ENCODE peak calls at places on chromosomes 11 and 22, in five cellular contexts. C is neuronal stem cell, F is tibial nerve, U is cardiac muscle cell, V is aorta. I is an unnamed sample.

GRCh38 chr11:103471546-103471945 is 362.3 kb downstream of the DYNC2H1 start:
- DNase-seq in U (no peak), C (no peak), V (no peak), F (no peak), I (no peak)

GRCh38 chr22:23180893-23181762 is 819 bp downstream of the BCR start:
- DNase-seq in U (no peak), C (no peak), F (no peak), V (peak; percentile 83), I (peak; percentile 59)

GRCh38 chr11:75554258-75555022 is 7.6 kb upstream of the SERPINH1 start:
- DNase-seq in V (peak; percentile 97), U (peak; percentile 100), F (peak; percentile 66), C (peak; percentile 55), I (no peak)

GRCh38 chr11:14942735-14943134 is 29.4 kb downstream of the CALCA start:
- DNase-seq in V (no peak), U (no peak), F (no peak), C (no peak), I (no peak)

GRCh38 chr22:40326905-40327735 is 19.2 kb upstream of the ADSL start:
- DNase-seq in F (no peak), C (peak; percentile 29), U (peak; percentile 20), V (no peak), I (no peak)

GRCh38 chr11:111206472-111206871 is 39.1 kb upstream of the POU2AF2 start:
- DNase-seq in U (peak; percentile 64), C (no peak), F (no peak), V (no peak), I (no peak)

GRCh38 chr22:20882855-20883254 is 24.0 kb downstream of the SNAP29 start:
- DNase-seq in C (no peak), U (no peak), V (no peak), F (no peak), I (no peak)

GRCh38 chr11:116176484-116177005 is 596.2 kb downstream of the BUD13 start:
- DNase-seq in F (no peak), C (no peak), V (no peak), U (no peak), I (no peak)

GRCh38 chr11:65625628-65626342 is 10.2 kb downstream of the PCNX3 start:
- DNase-seq in C (no peak), V (no peak), F (no peak), U (peak; percentile 50), I (peak; percentile 64)

GRCh38 chr11:65504671-65505433 is 6.0 kb downstream of the MALAT1 start:
- DNase-seq in C (no peak), U (peak; percentile 68), F (no peak), V (peak; percentile 6), I (peak; percentile 34)

GRCh38 chr22:28669388-28669787 is 10.3 kb downstream of the TTC28 start:
- DNase-seq in F (no peak), C (no peak), U (no peak), V (no peak), I (no peak)

GRCh38 chr11:110032957-110033570 is 60.1 kb upstream of the ZC3H12C start:
- DNase-seq in F (no peak), U (no peak), V (no peak), C (no peak), I (no peak)

GRCh38 chr11:76808158-76808557 is 25.0 kb downstream of the TSKU start:
- DNase-seq in C (no peak), F (no peak), U (no peak), V (no peak), I (no peak)

GRCh38 chr11:62804310-62805043 is 763 bp downstream of the NXF1 start:
- DNase-seq in C (no peak), V (no peak), F (no peak), U (peak; percentile 58), I (no peak)

GRCh38 chr11:117908261-117908895 is 20.8 kb downstream of the TMPRSS13 start:
- DNase-seq in U (no peak), F (no peak), C (no peak), V (no peak), I (no peak)

GRCh38 chr11:104573431-104573830 is 324.8 kb downstream of the CASP12 start:
- DNase-seq in C (no peak), F (no peak), V (no peak), U (peak; percentile 21), I (no peak)

GRCh38 chr11:108873305-108873704 is 208.4 kb downstream of the DDX10 start:
- DNase-seq in U (peak; percentile 55), C (no peak), F (no peak), V (no peak), I (no peak)

GRCh38 chr11:64801591-64802369 is 1.2 kb downstream of the MAP4K2 start:
- DNase-seq in V (no peak), C (no peak), U (no peak), F (no peak), I (peak; percentile 34)

GRCh38 chr11:100629671-100630070 is 57.4 kb upstream of the ARHGAP42 start:
- DNase-seq in F (no peak), U (no peak), V (no peak), C (no peak), I (no peak)

GRCh38 chr11:36352919-36353318 is 56.8 kb downstream of the PRR5L start:
- DNase-seq in V (no peak), F (no peak), C (no peak), U (no peak), I (peak; percentile 34)

GRCh38 chr11:89456681-89457080 is 34.5 kb downstream of the NOX4 start:
- DNase-seq in F (no peak), V (no peak), U (no peak), C (no peak), I (no peak)

GRCh38 chr22:50602338-50602700 is 1.7 kb downstream of the MAPK8IP2 start:
- DNase-seq in C (no peak), V (no peak), F (no peak), U (no peak), I (no peak)

GRCh38 chr11:65863889-65864757 is 3.9 kb downstream of the MUS81 start:
- DNase-seq in C (no peak), F (no peak), U (no peak), V (peak; percentile 68), I (no peak)

GRCh38 chr11:58647141-58647699 is 24.8 kb downstream of the CNTF start:
- DNase-seq in F (no peak), V (no peak), U (no peak), C (no peak), I (no peak)

GRCh38 chr22:42179616-42180015 is 49.0 kb upstream of the CYP2D6 start:
- DNase-seq in C (no peak), V (no peak), F (no peak), U (peak; percentile 73), I (no peak)

GRCh38 chr11:123194308-123195181 is 503 bp downstream of the CLMP start:
- DNase-seq in U (peak; percentile 45), C (peak; percentile 33), V (peak; percentile 81), F (no peak), I (no peak)

GRCh38 chr11:100774859-100775258 is 87.8 kb downstream of the ARHGAP42 start:
- DNase-seq in V (no peak), F (no peak), U (no peak), C (no peak), I (no peak)

DNA sequence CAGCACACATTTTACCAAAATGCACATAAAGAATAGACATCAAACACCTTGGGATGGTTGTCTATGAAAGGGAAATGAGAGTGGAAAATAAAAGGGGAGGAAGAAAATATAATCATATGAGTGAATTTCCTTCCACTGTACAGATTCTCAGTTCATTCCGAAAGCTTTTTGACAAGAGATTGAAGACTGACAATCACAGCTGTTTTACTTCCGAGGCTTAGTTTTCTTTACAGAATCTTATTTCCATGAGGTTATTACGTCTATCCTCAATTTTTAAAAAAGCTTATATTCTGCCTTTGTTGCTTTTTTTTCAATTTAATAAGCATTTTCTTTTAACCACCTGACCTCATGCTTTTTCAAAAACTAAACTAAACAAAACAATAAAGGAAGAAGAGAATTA is 12.8 kb upstream of the NNMT start:
- DNase-seq in F (no peak), U (no peak), V (no peak), C (no peak), I (no peak)
- H3K4me1 ChIP-seq in F (peaks cover 7% of the 10 kb centered on the region), U (no peaks in the 10 kb centered on the region), V (no peaks in the 10 kb centered on the region), C (peaks cover 12% of the 10 kb centered on the region), I (no peaks in the 10 kb centered on the region)

DNA sequence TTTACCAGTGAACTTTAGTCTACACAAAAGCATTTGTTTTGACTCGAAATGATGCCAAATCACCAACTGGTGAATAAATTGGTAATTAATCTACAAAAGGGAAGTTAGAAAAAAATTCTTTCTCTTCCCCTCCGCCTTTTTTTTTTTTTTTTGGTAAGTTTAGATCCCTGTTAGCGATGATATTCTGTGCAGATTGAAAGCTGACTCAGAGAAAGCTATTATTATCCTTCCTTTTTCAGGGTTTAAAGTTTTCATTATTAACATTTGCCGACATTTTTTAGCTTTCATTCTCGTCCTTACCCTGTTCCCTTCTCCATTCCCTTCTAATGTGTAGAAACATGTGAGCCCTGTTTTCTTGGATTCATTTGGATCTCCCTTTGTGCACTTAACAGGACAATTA is 16.8 kb upstream of the NUP160 start:
- DNase-seq in V (no peak), F (no peak), U (no peak), C (no peak), I (no peak)
- H3K27ac ChIP-seq in V (no peak overlapping the region), F (no peak overlapping the region), U (no peak overlapping the region), C (no peak overlapping the region), I (no peak overlapping the region)

DNA sequence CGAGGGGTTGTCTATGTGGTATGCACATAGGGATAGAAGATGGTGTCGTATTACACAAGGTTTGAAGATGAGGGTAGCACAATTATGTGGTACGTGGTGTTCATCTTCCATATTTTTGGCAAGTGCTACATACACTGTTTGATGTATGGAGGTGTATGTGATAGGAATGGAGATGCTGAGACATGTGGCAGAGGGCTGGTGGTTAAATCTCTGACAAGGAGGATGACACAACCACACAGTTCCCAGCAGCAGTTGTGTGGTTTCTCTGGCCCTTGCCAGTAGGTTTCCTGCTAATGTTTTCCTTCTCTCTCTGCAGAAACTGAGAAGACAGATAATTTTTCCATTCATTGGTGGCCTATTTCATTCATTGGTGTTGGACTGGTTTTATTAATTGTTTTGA is 17.0 kb downstream of the NCR3LG1 start:
- DNase-seq in V (no peak), C (no peak), F (no peak), U (no peak), I (no peak)
- H3K9me3 ChIP-seq in V (peaks cover 31% of the 10 kb centered on the region), C (peaks cover 83% of the 10 kb centered on the region), F (peaks cover 20% of the 10 kb centered on the region), U (no peaks in the 10 kb centered on the region), I (peaks cover 32% of the 10 kb centered on the region)

GRCh38 chr11:86693501-86693900 is 21.1 kb upstream of the ME3 start:
- DNase-seq in C (no peak), U (peak; percentile 53), F (no peak), V (no peak), I (no peak)
- H3K4me1 ChIP-seq in C (peaks cover 8% of the 10 kb centered on the region), U (no peaks in the 10 kb centered on the region), F (no peaks in the 10 kb centered on the region), V (peaks cover 7% of the 10 kb centered on the region), I (no peaks in the 10 kb centered on the region)

DNA sequence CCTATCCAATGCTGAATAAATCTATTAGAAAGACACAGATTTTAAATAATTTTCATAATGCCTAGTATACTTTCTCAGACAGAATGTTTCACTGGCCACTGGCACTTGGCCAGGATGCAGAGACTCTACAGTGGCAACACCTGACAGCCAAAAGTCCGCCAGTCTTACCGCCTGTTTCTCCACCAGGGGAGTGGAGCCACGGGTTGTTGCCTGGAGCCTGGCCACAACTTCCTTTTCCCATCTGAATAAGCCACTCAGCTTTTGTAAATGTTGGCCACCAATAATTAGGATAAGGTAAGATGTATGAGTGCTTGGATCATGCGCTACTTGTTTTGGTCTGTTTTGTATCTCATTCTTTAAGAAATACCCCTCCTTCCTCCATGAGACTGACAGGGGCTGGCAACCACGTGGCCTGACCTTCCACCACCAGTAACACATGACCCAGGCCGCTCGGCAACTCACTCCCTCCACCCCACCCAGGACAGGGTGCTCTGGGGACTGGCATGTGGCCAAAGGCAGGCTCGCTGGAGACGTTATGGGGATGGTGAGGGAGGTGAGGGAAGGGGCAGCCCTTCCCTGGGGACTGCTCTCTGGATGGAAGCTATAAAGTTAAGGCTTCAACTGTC is 93.0 kb upstream of the BID start:
- DNase-seq in F (no peak), C (no peak), V (no peak), U (no peak), I (no peak)
- H3K27ac ChIP-seq in F (peak overlapping the region; percentile 71), C (no peak overlapping the region), V (no peak overlapping the region), U (no peak overlapping the region), I (no peak overlapping the region)

GRCh38 chr22:48721394-48721666 is 1106.3 kb downstream of the BRD1 start:
- DNase-seq in C (no peak), V (no peak), U (no peak), F (no peak), I (no peak)
- H3K9me3 ChIP-seq in C (no peaks in the 10 kb centered on the region), V (no peaks in the 10 kb centered on the region), U (no peaks in the 10 kb centered on the region), F (no peaks in the 10 kb centered on the region), I (no peaks in the 10 kb centered on the region)